ENCODE peak calls at places on chromosomes 5 and 9, in seven cellular contexts. V is mammary epithelial cell, F is GM23338, Z is neural progenitor cell, W is endodermal cell, D is GM23248, U is aorta. C is an unnamed sample. For H3K4me1, the result is how much of the 10 kb centered on the place peaks cover.

GRCh38 chr5:102758576-102758975 is 3.5 kb downstream of the PAM start:
- DNase-seq in Z (no peak), U (no peak), D (peak), V (peak), W (no peak), F (no peak), C (no peak)

GRCh38 chr5:133896873-133897272 is 71.6 kb downstream of the C5orf15 start:
- DNase-seq in F (no peak), W (no peak), Z (no peak), V (no peak), D (no peak), U (no peak), C (no peak)

GRCh38 chr9:91422832-91423711 is 560 bp downstream of the NFIL3 start:
- DNase-seq in D (peak), U (peak), F (peak), Z (peak), V (peak), W (peak), C (no peak)

GRCh38 chr9:70044450-70045307 is 1.0 kb downstream of the MAMDC2 start:
- DNase-seq in W (peak), U (no peak), V (peak), F (peak), Z (peak), D (peak), C (no peak)

GRCh38 chr5:145237843-145238242 is 597.3 kb downstream of the PRELID2 start:
- DNase-seq in W (peak), D (peak), U (no peak), V (peak), Z (peak), F (peak), C (no peak)

GRCh38 chr5:1965860-1966396 is 83.2 kb upstream of the IRX4 start:
- DNase-seq in D (no peak), W (peak), F (no peak), U (no peak), Z (no peak), V (no peak), C (no peak)

GRCh38 chr5:108345541-108346171 is 36.2 kb downstream of the FBXL17 start:
- DNase-seq in F (peak), V (peak), W (no peak), U (no peak), Z (peak), D (peak), C (no peak)

GRCh38 chr9:22079873-22080341 is 70.8 kb upstream of the CDKN2B start:
- DNase-seq in W (no peak), Z (no peak), V (peak), D (peak), F (no peak), U (peak), C (no peak)

GRCh38 chr5:153953411-153953810 is 85.3 kb downstream of the FAM114A2 start:
- DNase-seq in U (no peak), D (peak), F (no peak), V (no peak), Z (no peak), W (no peak), C (no peak)

GRCh38 chr9:132451276-132451675 is 41.3 kb downstream of the CFAP77 start:
- DNase-seq in D (no peak), V (no peak), W (no peak), U (no peak), Z (no peak), F (no peak), C (no peak)

GRCh38 chr5:51816427-51816826 is 433.2 kb downstream of the ISL1 start:
- DNase-seq in U (no peak), D (no peak), W (no peak), F (no peak), Z (no peak), V (peak), C (no peak)

GRCh38 chr5:72067682-72068470 is 39.4 kb upstream of the MAP1B start:
- DNase-seq in Z (no peak), D (peak), V (peak), U (no peak), W (peak), F (no peak), C (peak)

GRCh38 chr5:137833463-137833862 is 34.2 kb upstream of the MYOT start:
- DNase-seq in W (peak), U (no peak), D (peak), F (peak), Z (no peak), V (peak), C (peak)

GRCh38 chr5:78009937-78010527 is 233.9 kb upstream of the TBCA start:
- DNase-seq in V (no peak), D (peak), Z (no peak), U (no peak), W (no peak), F (no peak), C (no peak)

GRCh38 chr9:95724253-95724991 is 151.1 kb upstream of the ERCC6L2 start:
- DNase-seq in V (no peak), F (no peak), Z (no peak), U (no peak), W (no peak), D (no peak), C (no peak)

GRCh38 chr9:113868501-113868900 is 7.6 kb upstream of the ZNF618 start:
- DNase-seq in D (no peak), F (no peak), W (no peak), U (no peak), V (no peak), Z (no peak), C (no peak)

GRCh38 chr5:84274585-84275468 is 109.9 kb downstream of the EDIL3 start:
- DNase-seq in F (peak), W (peak), V (peak), U (no peak), Z (peak), D (peak), C (no peak)

GRCh38 chr5:146805099-146805498 is 73.5 kb downstream of the PPP2R2B start:
- DNase-seq in F (peak), U (no peak), V (peak), Z (peak), D (peak), W (no peak), C (no peak)

GRCh38 chr9:31608413-31608812 is 776.0 kb upstream of the ACO1 start:
- DNase-seq in V (no peak), Z (no peak), U (no peak), F (no peak), D (no peak), W (no peak), C (no peak)

DNA sequence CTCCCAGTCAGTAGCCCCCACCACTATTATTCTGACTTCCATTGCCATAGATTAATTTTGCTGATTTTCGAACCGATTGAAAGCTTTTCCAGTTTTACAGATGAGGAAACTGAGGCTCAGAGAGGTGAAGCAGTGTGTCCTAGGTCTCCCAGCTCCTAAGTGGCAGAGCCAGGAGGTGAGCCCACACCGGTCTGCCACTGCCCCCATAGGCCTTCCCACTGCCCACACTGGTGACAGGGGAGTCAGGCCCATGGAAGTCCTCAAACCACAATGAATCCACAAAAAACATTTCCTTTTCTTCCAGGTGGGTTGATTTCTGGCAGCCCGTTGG is 54.9 kb upstream of the RPL26L1 start:
- DNase-seq in U (no peak), F (no peak), Z (no peak), V (no peak), W (no peak), D (no peak), C (no peak)
- H3K4me1 ChIP-seq in U (under half), F (under half), Z (under half), V (under half), W (under half), D (under half), C (half or more)

GRCh38 chr5:95078868-95079267 is 206.0 kb downstream of the MCTP1 start:
- DNase-seq in U (no peak), Z (no peak), V (no peak), D (no peak), W (no peak), F (no peak), C (no peak)
- H3K4me3 ChIP-seq in U (no peak), Z (no peak), V (no peak), D (no peak), W (no peak), F (no peak), C (no peak)

GRCh38 chr9:14318934-14319513 is 5.1 kb upstream of the NFIB start:
- DNase-seq in V (no peak), U (no peak), Z (no peak), D (no peak), W (no peak), F (no peak), C (no peak)
- H3K4me1 ChIP-seq in V (half or more), U (under half), Z (under half), D (under half), W (under half), F (half or more), C (half or more)

DNA sequence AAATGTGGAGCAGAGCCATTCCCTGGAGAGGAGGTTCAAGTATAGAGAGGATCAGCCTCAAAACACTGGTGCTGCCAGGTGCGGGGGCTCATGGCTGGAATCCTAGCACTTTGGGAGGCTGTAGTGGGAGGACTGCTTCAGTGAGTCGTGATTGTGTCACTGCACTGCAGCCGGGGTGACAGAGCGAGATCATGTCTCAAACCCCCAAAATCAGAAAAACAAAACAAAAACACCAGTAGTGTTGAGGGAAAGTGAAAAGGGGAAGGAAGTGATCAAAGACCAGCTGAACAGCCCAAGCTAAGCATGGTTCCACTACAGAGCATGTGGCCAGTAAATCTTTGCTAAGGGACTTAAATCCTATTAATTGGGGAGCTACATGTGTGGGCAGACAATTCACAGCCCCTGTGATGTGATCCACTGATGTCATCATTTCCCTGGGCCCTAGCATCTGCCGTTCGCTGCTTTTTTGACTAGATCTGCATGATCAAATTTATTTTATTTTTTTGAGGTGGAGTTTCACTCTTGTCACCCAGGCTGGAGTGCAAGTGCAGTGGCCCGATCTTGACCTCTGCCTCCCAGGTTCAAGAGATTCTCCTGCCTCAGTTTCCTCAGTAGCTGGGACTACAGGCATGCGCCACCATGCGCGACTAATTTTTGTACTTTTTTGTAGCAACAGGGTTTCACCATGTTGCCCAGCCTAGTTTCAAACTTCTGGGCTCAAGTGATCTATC is 2.7 kb upstream of the PCBD2 start:
- DNase-seq in W (no peak), D (peak), V (no peak), U (no peak), Z (no peak), F (no peak), C (no peak)
- H3K4me3 ChIP-seq in W (no peak), D (no peak), V (no peak), U (no peak), Z (no peak), F (no peak), C (no peak)

GRCh38 chr9:137406876-137407589 is 15.9 kb downstream of the EXD3 start:
- DNase-seq in U (peak), F (peak), W (peak), Z (peak), V (peak), D (peak), C (no peak)

GRCh38 chr9:137410891-137411249 is 12.1 kb downstream of the EXD3 start:
- DNase-seq in Z (no peak), W (no peak), F (no peak), V (no peak), U (no peak), D (no peak), C (no peak)

GRCh38 chr9:137407590-137408300 is 15.2 kb downstream of the EXD3 start:
- DNase-seq in F (no peak), V (no peak), D (peak), U (no peak), W (no peak), Z (no peak), C (no peak)

GRCh38 chr9:137409515-137409914 is 13.4 kb downstream of the EXD3 start:
- DNase-seq in Z (no peak), V (no peak), F (no peak), W (no peak), D (no peak), U (no peak), C (no peak)

GRCh38 chr9:137408651-137409405 is 14.1 kb downstream of the EXD3 start:
- DNase-seq in Z (no peak), F (no peak), V (no peak), W (no peak), D (no peak), U (no peak), C (no peak)
- H3K4me1 ChIP-seq in Z (under half), F (under half), V (under half), W (under half), D (under half), U (under half), C (under half)

DNA sequence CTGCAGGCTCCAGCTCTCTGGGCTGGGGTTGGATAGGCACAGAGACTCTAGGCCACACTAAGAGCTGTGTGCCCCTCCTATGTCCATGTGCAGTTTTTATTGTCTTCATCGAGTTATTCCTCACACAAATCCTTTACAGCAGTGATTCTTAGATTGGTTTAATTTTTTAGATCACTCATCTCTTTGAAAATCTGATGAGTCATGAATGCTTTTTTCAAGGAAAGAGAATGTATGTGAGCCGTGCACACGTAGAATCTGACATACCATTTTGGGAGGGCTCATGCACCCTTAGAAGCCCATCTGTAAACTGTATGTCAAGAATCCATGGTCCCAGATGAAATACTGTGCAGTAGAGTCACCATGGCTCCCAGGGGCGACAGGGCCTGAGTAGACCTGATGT is 100.7 kb upstream of the S1PR3 start:
- DNase-seq in D (peak), Z (no peak), F (no peak), W (no peak), U (no peak), V (no peak), C (no peak)
- H3K4me3 ChIP-seq in D (no peak), Z (no peak), F (no peak), W (no peak), U (no peak), V (no peak), C (no peak)

GRCh38 chr5:82329393-82329792 is 51.2 kb upstream of the RPS23 start:
- DNase-seq in U (no peak), W (no peak), V (no peak), F (no peak), Z (no peak), D (no peak), C (no peak)
- H3K4me1 ChIP-seq in U (under half), W (under half), V (under half), F (under half), Z (under half), D (under half), C (under half)

DNA sequence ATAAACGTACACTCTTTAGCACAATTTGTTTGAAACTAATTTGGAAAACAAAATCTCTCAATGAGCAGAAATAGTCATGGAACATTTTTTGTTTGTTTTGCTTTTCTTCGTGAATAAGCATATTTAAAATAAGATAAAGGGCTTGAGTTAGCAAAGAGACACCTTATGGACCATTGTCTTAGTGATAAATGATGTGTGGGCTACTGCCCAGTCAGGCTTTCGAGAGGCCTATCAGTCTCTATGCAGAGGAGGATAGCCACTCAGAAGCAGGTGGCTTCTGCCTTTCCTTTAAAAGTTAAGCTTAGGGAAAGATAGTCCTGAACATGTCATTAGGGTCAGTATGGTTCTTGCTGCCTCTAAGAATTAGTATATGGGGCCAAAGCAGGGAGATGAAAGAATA is 2.1 kb upstream of the ARL15 start:
- DNase-seq in U (no peak), W (no peak), D (no peak), Z (no peak), F (no peak), V (no peak), C (no peak)
- H3K4me3 ChIP-seq in U (no peak), W (no peak), D (no peak), Z (peak), F (peak), V (no peak), C (no peak)

DNA sequence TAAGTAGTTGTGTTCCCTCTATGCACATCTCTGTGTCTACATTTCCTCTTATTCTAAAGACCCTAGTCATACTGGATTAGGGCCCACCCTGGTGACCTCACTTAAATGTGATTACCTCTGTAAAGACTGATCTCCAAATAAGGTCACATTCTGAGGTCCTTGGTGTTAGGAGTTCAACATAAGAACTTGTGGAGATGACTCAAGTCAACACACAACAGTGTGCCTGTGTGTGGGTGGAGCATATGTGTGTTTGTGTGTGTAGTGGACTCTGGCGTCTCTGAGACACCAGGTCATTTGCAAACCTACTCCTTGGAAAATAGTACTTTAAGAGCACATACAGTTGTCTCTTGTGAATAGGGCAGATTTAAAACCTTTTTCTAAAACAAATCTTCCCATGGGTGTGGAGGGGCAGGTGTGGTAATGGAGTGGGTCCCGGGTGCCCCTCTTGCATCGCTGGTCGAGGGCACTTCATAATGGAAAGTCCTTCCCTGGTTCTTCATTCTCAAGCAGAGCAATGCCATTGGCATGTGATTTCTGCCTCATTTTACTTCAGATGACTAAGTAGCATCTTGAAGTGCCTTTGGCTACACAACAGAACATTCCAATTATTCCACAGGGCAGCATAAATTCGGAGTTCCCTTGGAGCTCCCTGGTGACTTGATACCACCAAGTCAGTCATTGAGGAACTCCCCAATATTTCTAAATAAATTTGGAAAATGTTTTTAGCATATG is 84.4 kb downstream of the C9orf152 start:
- DNase-seq in U (no peak), F (no peak), V (peak), Z (no peak), W (no peak), D (peak), C (no peak)
- H3K4me1 ChIP-seq in U (under half), F (half or more), V (half or more), Z (under half), W (under half), D (under half), C (under half)

DNA sequence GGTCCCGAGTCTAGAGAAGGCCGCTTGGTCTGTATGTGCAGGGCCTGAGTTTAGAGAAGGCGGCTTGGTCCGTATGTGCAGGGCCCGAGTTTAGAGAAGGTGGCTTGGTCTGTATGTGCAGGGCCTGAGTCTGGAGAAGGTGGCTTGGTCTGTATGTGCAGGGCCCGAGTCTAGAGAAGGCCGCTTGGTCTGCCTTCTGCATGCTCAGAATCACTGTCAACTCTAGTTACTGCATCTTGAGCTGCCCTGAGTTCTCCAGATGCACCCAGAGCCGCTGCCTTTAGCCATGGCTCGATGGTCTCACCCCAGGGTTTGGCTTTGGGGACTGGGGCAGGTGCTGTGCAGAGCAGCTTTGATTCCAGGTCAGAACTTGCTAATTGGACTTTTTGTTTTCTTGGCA is 25.7 kb upstream of the EXOC3 start:
- DNase-seq in F (no peak), D (no peak), U (no peak), V (no peak), W (peak), Z (no peak), C (no peak)
- H3K4me3 ChIP-seq in F (no peak), D (no peak), U (no peak), V (no peak), W (no peak), Z (no peak), C (no peak)